ENCODE peak calls at places on chromosome 10, in five cellular contexts. E is posterior vena cava, K is hypothalamus, F is head of caudate nucleus, Z is A172. G is an unnamed sample.

GRCh38 chr10:86594535-86594934 is 59.8 kb upstream of the OPN4 start:
- DNase-seq in E (no peak), K (no peak), F (no peak), Z (peak; percentile 22), G (no peak)

GRCh38 chr10:132464256-132465192 is 67.5 kb downstream of the PWWP2B start:
- DNase-seq in E (peak; percentile 97), K (peak; percentile 82), F (peak; percentile 82), Z (no peak), G (no peak)

GRCh38 chr10:119688033-119688508 is 36.9 kb downstream of the BAG3 start:
- DNase-seq in E (no peak), K (no peak), F (no peak), Z (no peak), G (no peak)

GRCh38 chr10:3787001-3787400 is 2.0 kb upstream of the KLF6 start:
- DNase-seq in E (no peak), K (no peak), F (no peak), Z (no peak), G (no peak)

GRCh38 chr10:48404646-48405045 is 98.2 kb downstream of the MAPK8 start:
- DNase-seq in E (no peak), K (no peak), F (no peak), Z (no peak), G (no peak)

GRCh38 chr10:60140681-60141632 is 234.6 kb upstream of the CCDC6 start:
- DNase-seq in E (no peak), K (no peak), F (no peak), Z (peak; percentile 71), G (no peak)

GRCh38 chr10:7298495-7298894 is 112.3 kb downstream of the SFMBT2 start:
- DNase-seq in E (no peak), K (no peak), F (no peak), Z (no peak), G (no peak)

GRCh38 chr10:114283091-114283490 is 44.0 kb downstream of the VWA2 start:
- DNase-seq in E (peak; percentile 25), K (no peak), F (no peak), Z (no peak), G (no peak)

GRCh38 chr10:24849051-24849450 is 103.4 kb downstream of the PRTFDC1 start:
- DNase-seq in E (no peak), K (no peak), F (no peak), Z (no peak), G (no peak)

GRCh38 chr10:102918817-102919236 is 733 bp downstream of the CNNM2 start:
- DNase-seq in E (no peak), K (no peak), F (no peak), Z (no peak), G (peak; percentile 31)

GRCh38 chr10:103599211-103599610 is 105.7 kb downstream of the NEURL1 start:
- DNase-seq in E (no peak), K (peak; percentile 11), F (no peak), Z (no peak), G (no peak)

GRCh38 chr10:113770346-113770745 is 18.9 kb downstream of the PLEKHS1 start:
- DNase-seq in E (no peak), K (no peak), F (no peak), Z (no peak), G (no peak)

G was measured in central memory CD4-positive, alpha-beta T cell.